ENCODE peak calls at places on chromosomes 5 and 9, in six cellular contexts. O, J, B, N, W and E are unnamed samples.

GRCh38 chr9:134474656-134475050 is 148.4 kb downstream of the RXRA start:
- DNase-seq in O (no peak), J (no peak), B (no peak), N (no peak), W (no peak), E (no peak)

GRCh38 chr5:135034186-135034962 is at the start of gene PITX1:
- DNase-seq in O (no peak), J (peak), B (peak), N (peak), W (peak), E (peak)

GRCh38 chr5:10599828-10600227 is 36.0 kb downstream of the ANKRD33B start:
- DNase-seq in O (no peak), J (peak), B (no peak), N (no peak), W (peak), E (no peak)

GRCh38 chr5:32503261-32503660 is 58.7 kb upstream of the ZFR start:
- DNase-seq in O (no peak), J (no peak), B (no peak), N (no peak), W (peak), E (no peak)

GRCh38 chr5:11733840-11734192 is 170.4 kb downstream of the CTNND2 start:
- DNase-seq in O (no peak), J (no peak), B (no peak), N (no peak), W (no peak), E (no peak)

GRCh38 chr5:2892601-2893000 is 141.1 kb upstream of the IRX2 start:
- DNase-seq in O (no peak), J (no peak), B (no peak), N (no peak), W (no peak), E (no peak)

GRCh38 chr9:132472199-132472598 is 62.2 kb downstream of the CFAP77 start:
- DNase-seq in O (no peak), J (no peak), B (no peak), N (peak), W (no peak), E (no peak)

GRCh38 chr5:149271717-149272558 is at the start of gene AFAP1L1:
- DNase-seq in O (no peak), J (peak), B (peak), N (peak), W (peak), E (no peak)

GRCh38 chr9:137689745-137690529 is 71.1 kb downstream of the EHMT1 start:
- DNase-seq in O (no peak), J (no peak), B (no peak), N (no peak), W (no peak), E (no peak)

GRCh38 chr9:15149450-15149849 is 157.6 kb downstream of the TTC39B start:
- DNase-seq in O (no peak), J (no peak), B (no peak), N (no peak), W (no peak), E (no peak)

GRCh38 chr5:73272351-73272750 is 99.4 kb downstream of the TMEM174 start:
- DNase-seq in O (no peak), J (no peak), B (no peak), N (no peak), W (no peak), E (no peak)

GRCh38 chr9:111621895-111622480 is 9.1 kb upstream of the DNAJC25 start:
- DNase-seq in O (no peak), J (peak), B (no peak), N (no peak), W (no peak), E (no peak)

GRCh38 chr5:97840643-97841042 is 657.6 kb upstream of the RIOK2 start:
- DNase-seq in O (no peak), J (peak), B (no peak), N (no peak), W (no peak), E (no peak)

GRCh38 chr5:19920761-19921160 is 67.2 kb downstream of the CDH18 start:
- DNase-seq in O (no peak), J (peak), B (no peak), N (no peak), W (no peak), E (no peak)

GRCh38 chr5:392431-392988 is 50.5 kb upstream of the EXOC3 start:
- DNase-seq in O (no peak), J (peak), B (peak), N (no peak), W (no peak), E (no peak)

GRCh38 chr9:37669232-37669631 is 18.5 kb downstream of the FRMPD1 start:
- DNase-seq in O (no peak), J (peak), B (no peak), N (no peak), W (no peak), E (no peak)

GRCh38 chr5:138702166-138702826 is 50.9 kb upstream of the CTNNA1 start:
- DNase-seq in O (no peak), J (no peak), B (no peak), N (no peak), W (no peak), E (no peak)

GRCh38 chr5:34923694-34924461 is 5.5 kb upstream of the DNAJC21 start:
- DNase-seq in O (no peak), J (peak), B (peak), N (no peak), W (peak), E (no peak)

GRCh38 chr5:138128344-138128743 is 10.9 kb downstream of the NME5 start:
- DNase-seq in O (no peak), J (peak), B (no peak), N (no peak), W (no peak), E (no peak)

GRCh38 chr9:129712595-129713524 is 40.0 kb downstream of the PTGES start:
- DNase-seq in O (no peak), J (peak), B (no peak), N (no peak), W (peak), E (no peak)

GRCh38 chr5:179699640-179700298 is 1.0 kb downstream of the CANX start:
- DNase-seq in O (peak), J (peak), B (no peak), N (no peak), W (no peak), E (peak)

GRCh38 chr5:135880801-135881200 is 14.8 kb downstream of the IL9 start:
- DNase-seq in O (no peak), J (no peak), B (no peak), N (no peak), W (peak), E (no peak)